ENCODE peak calls at places on chromosome 7, in four cellular contexts. R is H9, B is neuronal stem cell, Y is IMR-90. N is an unnamed sample. For H3K9me3, the result is how much of the 10 kb centered on the place peaks cover.

GRCh38 chr7:24786941-24787340 is 29.7 kb upstream of the GSDME start:
- DNase-seq in B (no peak), R (no peak), Y (peak), N (peak)

GRCh38 chr7:119320316-119320715 is 952.7 kb upstream of the KCND2 start:
- DNase-seq in Y (no peak), B (no peak), R (no peak), N (no peak)

GRCh38 chr7:77917500-77918262 is 119.1 kb downstream of the PHTF2 start:
- DNase-seq in Y (peak), R (no peak), B (no peak), N (no peak)

GRCh38 chr7:157625973-157626790 is 289.4 kb downstream of the DNAJB6 start:
- DNase-seq in R (no peak), Y (no peak), B (no peak), N (no peak)

GRCh38 chr7:158300427-158300826 is 287.2 kb downstream of the PTPRN2 start:
- DNase-seq in Y (no peak), R (peak), B (no peak), N (no peak)

GRCh38 chr7:34451923-34452322 is 206.1 kb upstream of the NPSR1 start:
- DNase-seq in R (no peak), Y (no peak), B (no peak), N (no peak)

GRCh38 chr7:2076649-2077064 is 156.1 kb downstream of the MAD1L1 start:
- DNase-seq in R (no peak), Y (no peak), B (no peak), N (peak)

GRCh38 chr7:31648288-31648687 is 38.7 kb upstream of the PPP1R17 start:
- DNase-seq in R (no peak), Y (peak), B (no peak), N (no peak)

GRCh38 chr7:50632561-50633413 is 67.6 kb upstream of the DDC start:
- DNase-seq in Y (peak), R (peak), B (no peak), N (peak)

GRCh38 chr7:15309891-15310290 is 251.9 kb downstream of the AGMO start:
- DNase-seq in Y (peak), R (no peak), B (no peak), N (no peak)

GRCh38 chr7:57646901-57647246 is 196.9 kb downstream of the ZNF716 start:
- DNase-seq in B (no peak), R (no peak), Y (no peak), N (no peak)

GRCh38 chr7:4803397-4804241 is 28.2 kb downstream of the AP5Z1 start:
- DNase-seq in B (no peak), R (peak), Y (no peak), N (peak)

GRCh38 chr7:70630647-70631457 is 501.1 kb upstream of the GALNT17 start:
- DNase-seq in Y (peak), B (no peak), R (no peak), N (no peak)

GRCh38 chr7:100022621-100023020 is 7.2 kb downstream of the ZKSCAN1 start:
- DNase-seq in Y (no peak), B (no peak), R (no peak), N (peak)

GRCh38 chr7:27104244-27105149 is 2.0 kb upstream of the HOXA2 start:
- DNase-seq in Y (peak), B (no peak), R (no peak), N (no peak)

GRCh38 chr7:1397491-1398327 is 61.6 kb downstream of the MICALL2 start:
- DNase-seq in Y (peak), B (no peak), R (no peak), N (peak)

GRCh38 chr7:106419455-106420182 is 134.8 kb upstream of the NAMPT start:
- DNase-seq in R (no peak), B (no peak), Y (no peak), N (no peak)

GRCh38 chr7:145534301-145534700 is 582.3 kb upstream of the CNTNAP2 start:
- DNase-seq in R (no peak), B (no peak), Y (no peak), N (no peak)
- H3K9me3 ChIP-seq in R (under half), B (under half), Y (under half), N (under half)

GRCh38 chr7:41698114-41698513 is 4.8 kb downstream of the INHBA start:
- DNase-seq in Y (peak), B (no peak), R (no peak), N (no peak)
- H3K9ac ChIP-seq in Y (peak), B (no peak), R (no peak), N (no peak)

GRCh38 chr7:73881352-73882059 is 20.5 kb downstream of the TMEM270 start:
- DNase-seq in R (no peak), Y (no peak), B (no peak), N (no peak)

GRCh38 chr7:73882060-73882428 is 21.1 kb downstream of the TMEM270 start:
- DNase-seq in B (no peak), R (no peak), Y (no peak), N (no peak)

GRCh38 chr7:73879977-73880681 is 19.2 kb downstream of the TMEM270 start:
- DNase-seq in B (no peak), R (no peak), Y (peak), N (peak)

GRCh38 chr7:73876973-73877372 is 16.0 kb downstream of the TMEM270 start:
- DNase-seq in R (no peak), Y (no peak), B (no peak), N (no peak)

DNA sequence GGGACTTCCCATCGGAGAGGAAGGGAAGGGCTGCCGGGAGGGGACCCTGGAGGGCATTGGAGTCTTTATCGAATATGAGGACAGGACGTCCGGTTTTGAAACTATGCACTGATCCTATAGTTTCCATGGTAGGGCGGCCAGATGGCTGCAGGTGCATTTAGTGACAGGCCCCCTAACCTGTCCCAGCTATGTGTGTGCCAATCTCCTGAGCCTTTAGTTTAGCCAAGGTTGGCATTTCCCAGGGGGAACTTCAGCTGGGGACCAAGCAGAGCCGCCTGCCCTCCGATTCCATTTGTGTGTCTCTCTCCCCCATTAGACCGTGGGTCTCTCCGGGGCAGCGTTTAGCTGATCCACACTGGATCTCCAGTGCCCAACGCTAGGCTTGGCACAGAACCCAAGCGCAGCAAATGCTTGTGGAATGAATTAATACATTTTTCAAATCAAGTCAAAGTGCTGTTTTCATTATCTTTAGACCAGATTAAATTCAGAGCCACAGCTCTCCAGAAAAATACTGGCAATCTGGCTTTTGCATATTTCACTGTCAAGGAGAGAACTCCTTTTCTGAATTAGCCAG is 19.9 kb downstream of the TMEM270 start:
- DNase-seq in B (no peak), Y (no peak), R (no peak), N (no peak)
- H3K14ac ChIP-seq in B (no peak), Y (peak), R (no peak), N (no peak)

GRCh38 chr7:146875222-146875785 is 758.7 kb downstream of the CNTNAP2 start:
- DNase-seq in R (peak), B (no peak), Y (no peak), N (no peak)
- H3K9me3 ChIP-seq in R (under half), B (under half), Y (under half), N (under half)

DNA sequence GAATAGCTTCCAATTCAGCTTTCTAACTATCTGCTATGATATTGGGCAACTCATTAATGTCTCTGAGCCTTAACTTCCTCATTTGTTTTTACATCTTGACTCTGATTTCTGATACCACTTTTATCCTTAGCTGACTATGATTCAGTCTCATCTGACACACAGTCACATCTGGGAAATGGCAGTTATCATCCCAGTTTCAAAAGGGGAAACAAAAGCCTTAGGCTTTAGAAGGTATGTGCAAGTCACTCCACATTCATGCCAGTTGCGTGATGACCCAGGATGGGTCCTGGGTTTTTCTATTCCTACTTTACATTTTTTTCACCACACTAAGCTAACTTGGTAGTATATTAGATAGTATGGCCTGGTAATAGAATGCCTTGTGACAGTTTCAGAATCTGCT is 12.7 kb downstream of the SCIN start:
- DNase-seq in Y (no peak), B (no peak), R (no peak), N (peak)
- H3K9ac ChIP-seq in Y (no peak), B (no peak), R (no peak), N (no peak)

N was measured in trophoblast cell.